ENCODE peak calls at places on chromosome 14, in four cellular contexts. T, U, D and H are unnamed samples.

GRCh38 chr14:95620659-95621059 is 65.6 kb upstream of the TCL1B start:
- DNase-seq in T (no peak), D (peak), U (no peak), H (no peak)

GRCh38 chr14:99561827-99562226 is 42.2 kb downstream of the CCDC85C start:
- DNase-seq in U (no peak), D (no peak), T (no peak), H (no peak)

GRCh38 chr14:58072288-58073071 is 79.5 kb downstream of the ARMH4 start:
- DNase-seq in D (peak), T (no peak), U (no peak), H (peak)

GRCh38 chr14:67569011-67569650 is 30.9 kb downstream of the PIGH start:
- DNase-seq in D (no peak), U (no peak), T (no peak), H (no peak)

GRCh38 chr14:61460853-61461611 is 139.7 kb downstream of the PRKCH start:
- DNase-seq in D (peak), T (no peak), U (no peak), H (peak)

GRCh38 chr14:23217621-23218020 is 20.1 kb upstream of the RNF212B start:
- DNase-seq in T (no peak), U (no peak), D (no peak), H (no peak)

GRCh38 chr14:24298892-24299254 is 707 bp downstream of the DHRS1 start:
- DNase-seq in U (no peak), D (peak), T (no peak), H (peak)

GRCh38 chr14:52402812-52403526 is 88.9 kb downstream of the PTGER2 start:
- DNase-seq in T (no peak), U (no peak), D (peak), H (peak)

GRCh38 chr14:95573313-95573712 is 38.5 kb downstream of the GLRX5 start:
- DNase-seq in T (no peak), U (no peak), D (no peak), H (no peak)

GRCh38 chr14:69138189-69138535 is 14.8 kb downstream of the DCAF5 start:
- DNase-seq in D (peak), U (no peak), T (no peak), H (peak)

GRCh38 chr14:44040561-44040960 is 466.5 kb downstream of the FSCB start:
- DNase-seq in D (no peak), T (no peak), U (no peak), H (no peak)

GRCh38 chr14:53190938-53191337 is 37.8 kb upstream of the DDHD1 start:
- DNase-seq in U (no peak), D (peak), T (no peak), H (peak)

GRCh38 chr14:69055973-69056372 is 76.9 kb upstream of the ACTN1 start:
- DNase-seq in D (no peak), U (no peak), T (no peak), H (no peak)

GRCh38 chr14:74804219-74804825 is 41.2 kb downstream of the YLPM1 start:
- DNase-seq in D (peak), U (no peak), T (no peak), H (peak)

DNA sequence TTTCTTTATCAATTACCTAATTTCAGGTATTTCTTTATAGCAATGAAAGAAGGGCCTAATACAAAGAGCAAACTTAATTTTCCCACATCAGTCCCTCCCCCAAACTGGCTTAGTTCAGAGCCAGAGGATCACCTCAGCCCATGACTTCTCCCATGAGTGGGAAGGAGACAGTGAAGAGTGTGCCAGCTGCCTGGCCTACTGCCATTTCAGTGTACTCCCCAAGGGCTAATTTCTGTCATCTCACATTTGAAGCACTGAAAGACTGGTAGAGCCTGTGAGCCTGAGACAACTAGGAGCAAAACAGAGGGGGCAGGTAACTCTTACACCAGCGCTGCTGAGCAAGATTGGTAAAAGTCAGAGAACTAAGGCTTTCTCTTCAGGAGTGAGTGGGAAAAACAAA is 29.1 kb upstream of the ADAM20 start:
- DNase-seq in U (no peak), T (peak), D (no peak), H (no peak)
- H3K4me3 ChIP-seq in U (no peak), T (no peak), D (no peak), H (no peak)

DNA sequence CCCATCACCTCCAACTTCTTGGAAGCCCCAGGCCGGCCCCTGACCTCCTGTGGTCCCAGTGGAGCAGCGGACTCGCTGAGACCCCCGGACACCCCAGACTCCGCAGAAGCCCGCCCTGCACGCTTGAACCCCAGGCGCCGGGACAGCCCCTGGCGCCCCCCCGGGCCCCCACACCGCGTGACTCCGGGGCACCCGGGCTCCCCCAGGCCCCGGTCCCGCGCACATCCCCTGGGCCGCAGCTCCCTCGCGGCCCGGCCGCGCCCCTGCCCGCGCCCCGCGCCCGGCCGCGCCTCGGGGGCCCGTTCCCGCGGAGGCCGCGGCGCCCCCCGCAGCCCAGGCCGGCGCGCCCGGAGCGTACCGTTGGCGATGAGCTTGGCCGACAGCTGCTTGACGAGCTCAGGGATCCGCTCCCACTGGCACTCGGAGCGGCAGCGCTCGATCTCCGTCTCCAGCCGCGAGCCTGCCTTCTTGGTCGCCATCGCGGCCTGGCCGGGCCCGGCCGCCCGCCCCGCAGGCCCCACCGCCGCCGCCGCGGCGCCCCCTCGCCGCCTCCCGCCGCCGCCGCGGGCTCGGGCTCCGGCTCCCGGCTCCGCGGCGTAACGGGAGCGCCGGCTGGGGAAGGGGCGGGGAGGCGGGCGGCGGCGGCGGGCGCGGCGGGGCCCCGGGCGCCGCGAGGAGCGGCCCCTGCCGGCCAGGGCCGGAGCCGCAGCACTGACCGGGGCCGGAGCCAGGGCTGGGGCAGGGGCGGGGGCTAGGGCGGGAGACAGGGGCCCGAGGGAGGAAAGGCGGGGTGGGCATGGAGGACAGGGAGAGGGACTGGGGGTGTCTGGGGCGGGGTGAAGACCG is at the start of gene TTC7B:
- DNase-seq in T (peak), U (no peak), D (no peak), H (peak)
- TF ChIP-seq CTCF in T (peak), U (no peak), D (no peak), H (peak)

DNA sequence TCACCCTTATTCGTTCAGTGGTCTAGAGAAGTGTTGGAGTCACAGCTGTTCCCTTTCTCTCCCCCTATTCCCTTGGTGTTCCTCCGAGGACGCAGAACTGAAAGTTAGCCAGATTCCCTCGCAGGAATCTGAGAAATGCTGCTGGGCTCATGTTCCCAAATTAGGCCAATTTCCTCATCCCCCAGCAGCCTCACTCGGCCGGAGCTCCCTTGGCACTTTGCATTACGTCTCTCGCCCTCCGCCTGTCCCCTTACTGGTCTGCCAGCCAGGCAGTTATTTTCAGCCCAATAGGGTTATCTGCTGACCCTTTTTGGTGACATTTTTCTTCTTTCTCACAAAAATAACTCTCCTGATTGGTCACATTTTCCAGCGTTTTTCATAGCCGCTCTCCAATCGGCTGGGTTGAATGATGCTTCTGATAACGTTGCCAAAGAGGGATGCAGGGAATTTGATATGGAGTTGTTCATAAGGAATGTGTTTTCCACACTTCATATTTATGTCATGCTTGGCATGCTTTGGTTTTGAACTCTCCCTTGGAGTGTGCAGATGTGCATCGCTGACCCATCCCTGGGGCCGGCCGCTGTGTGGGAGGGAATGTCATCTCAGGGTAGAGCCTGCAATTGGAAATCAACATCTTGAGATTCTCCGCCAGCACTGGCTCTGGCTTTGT is 9.9 kb downstream of the IFT43 start:
- DNase-seq in T (peak), U (peak), D (peak), H (peak)
- H3K4me3 ChIP-seq in T (peak), U (no peak), D (peak), H (no peak)

GRCh38 chr14:30874120-30874998 is at the start of gene COCH:
- DNase-seq in U (no peak), T (peak), D (no peak), H (no peak)
- TF ChIP-seq CTCF in U (no peak), T (peak), D (no peak), H (no peak)

GRCh38 chr14:54567634-54568561 is 970 bp downstream of the SAMD4A start:
- DNase-seq in T (peak), D (peak), U (peak), H (peak)

GRCh38 chr14:54568821-54569591 is 2.1 kb downstream of the SAMD4A start:
- DNase-seq in D (peak), T (peak), U (no peak), H (peak)

GRCh38 chr14:54570047-54570446 is 3.1 kb downstream of the SAMD4A start:
- DNase-seq in U (no peak), D (no peak), T (no peak), H (no peak)

GRCh38 chr14:54572316-54572715 is 5.4 kb downstream of the SAMD4A start:
- DNase-seq in T (no peak), U (no peak), D (peak), H (peak)

DNA sequence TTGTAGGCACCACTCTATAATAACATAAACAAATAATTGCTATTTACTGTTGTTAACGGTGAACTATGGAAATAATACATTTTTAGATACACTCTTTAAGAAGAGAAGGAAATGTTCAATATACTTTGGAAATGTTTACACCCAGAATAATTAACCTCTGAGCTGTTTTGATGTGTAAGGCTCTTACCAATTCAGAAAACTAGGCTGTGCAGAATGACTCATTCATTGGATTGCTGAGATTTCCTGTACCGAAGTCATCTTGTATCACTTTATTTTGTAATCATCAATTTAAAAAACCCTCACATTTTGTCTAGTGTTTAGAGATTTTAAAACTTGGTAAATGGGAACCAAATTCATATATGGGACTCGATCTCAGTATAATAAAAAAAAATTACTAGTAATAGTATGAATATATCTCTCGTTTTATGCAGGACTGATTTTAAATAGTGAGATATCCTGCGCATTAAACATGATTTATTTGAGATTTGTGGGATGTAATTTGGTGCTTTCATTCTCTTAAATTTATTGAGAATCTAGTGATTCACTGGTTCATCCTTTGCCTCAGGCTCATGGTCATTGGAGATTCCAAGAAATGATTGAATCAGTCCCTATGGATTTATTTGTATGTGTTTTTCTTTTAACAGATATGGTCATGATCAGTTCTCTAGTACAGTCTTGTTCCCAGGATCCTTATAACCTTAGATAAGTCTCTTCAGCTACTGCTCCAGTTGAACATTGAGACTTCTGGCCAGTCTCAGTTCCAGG is 3.9 kb downstream of the SAMD4A start:
- DNase-seq in D (peak), T (no peak), U (no peak), H (peak)
- H3K4me3 ChIP-seq in D (peak), T (peak), U (no peak), H (no peak)

DNA sequence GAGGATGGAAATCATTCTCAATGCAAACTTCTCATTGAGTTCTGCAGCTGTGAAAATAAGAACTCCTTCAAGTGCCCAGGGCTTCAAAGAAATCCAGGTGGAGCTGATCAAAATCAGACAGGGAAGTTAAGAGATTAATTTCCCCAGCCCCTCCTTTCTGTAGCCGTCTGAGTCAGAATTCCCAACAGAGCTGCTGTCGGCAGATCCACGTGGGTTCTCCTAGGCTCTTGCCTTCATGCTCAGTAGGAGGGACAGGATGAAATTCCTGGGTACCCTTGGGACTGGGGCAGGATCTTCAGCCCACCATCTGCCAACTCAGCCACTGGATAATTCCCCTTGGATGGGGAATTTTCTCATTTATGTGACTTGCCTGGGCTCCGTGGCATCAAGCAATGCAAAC is 13.3 kb downstream of the TGFB3 start:
- DNase-seq in U (no peak), T (no peak), D (peak), H (peak)
- TF ChIP-seq CTCF in U (no peak), T (no peak), D (no peak), H (no peak)

GRCh38 chr14:21263284-21264024 is 5.8 kb downstream of the HNRNPC start:
- DNase-seq in T (no peak), U (no peak), D (peak), H (no peak)
- H3K4me3 ChIP-seq in T (peak), U (peak), D (peak), H (no peak)

GRCh38 chr14:77154421-77154820 is 12.8 kb upstream of the ZDHHC22 start:
- DNase-seq in T (no peak), U (no peak), D (no peak), H (no peak)

GRCh38 chr14:77153802-77154201 is 12.2 kb upstream of the ZDHHC22 start:
- DNase-seq in D (no peak), U (no peak), T (no peak), H (no peak)

GRCh38 chr14:77151918-77152588 is 10.5 kb upstream of the ZDHHC22 start:
- DNase-seq in U (no peak), T (no peak), D (peak), H (peak)

GRCh38 chr14:77148510-77149231 is 7.1 kb upstream of the ZDHHC22 start:
- DNase-seq in T (no peak), D (peak), U (no peak), H (no peak)

GRCh38 chr14:77151245-77151644 is 9.7 kb upstream of the ZDHHC22 start:
- DNase-seq in D (peak), T (no peak), U (no peak), H (peak)
- TF ChIP-seq CTCF in D (peak), T (peak), U (peak), H (peak)

DNA sequence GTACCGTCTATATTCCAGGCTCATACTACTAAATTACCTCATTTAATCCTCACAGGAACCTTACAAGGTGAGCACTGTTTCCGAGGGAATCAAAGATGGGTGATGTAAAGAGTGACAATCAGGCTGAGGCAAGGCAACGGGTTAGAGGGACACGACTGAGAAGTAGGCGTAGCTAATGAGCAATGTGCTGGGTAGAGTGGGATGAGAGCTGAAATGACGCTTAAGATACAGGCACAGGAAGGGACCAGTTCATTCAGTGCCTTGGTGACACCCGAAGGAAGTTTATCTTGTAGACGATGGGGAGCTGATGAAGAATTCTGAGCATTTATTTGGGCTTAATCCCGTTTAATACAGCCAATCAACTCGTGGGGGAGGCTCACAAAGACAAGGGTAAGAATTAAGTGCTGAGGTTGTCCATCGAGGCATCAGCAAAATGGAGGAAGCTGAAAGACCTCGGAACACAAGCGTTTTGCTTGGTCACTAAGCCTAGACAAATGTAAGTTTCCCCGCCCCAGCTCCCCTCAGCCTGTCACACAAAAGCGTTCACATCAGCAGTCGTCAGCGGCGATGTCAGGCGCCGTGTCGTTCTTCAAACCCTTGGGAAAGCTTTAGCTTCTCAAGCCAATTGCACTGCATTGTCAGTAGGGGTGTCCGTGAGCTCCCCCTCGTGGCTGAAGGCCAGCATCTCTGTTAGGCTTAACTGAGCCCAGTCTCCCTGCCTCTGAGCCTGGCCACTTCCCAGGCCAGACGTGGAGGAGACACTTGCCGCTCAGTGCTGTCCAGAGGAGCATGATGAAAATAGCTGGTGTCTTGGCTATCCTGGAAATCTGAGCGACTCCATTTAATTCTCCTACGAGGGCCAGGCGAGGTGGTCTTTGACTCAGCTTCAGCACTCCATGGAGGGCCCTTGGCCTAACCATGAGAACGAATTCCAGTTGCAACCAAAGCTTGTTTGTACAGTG is 288.5 kb upstream of the G2E3 start:
- DNase-seq in T (peak), U (peak), D (peak), H (peak)
- H3K4me3 ChIP-seq in T (peak), U (no peak), D (no peak), H (peak)

GRCh38 chr14:76514599-76514998 is 138.7 kb downstream of the ESRRB start:
- DNase-seq in U (no peak), D (peak), T (no peak), H (peak)
- TF ChIP-seq CTCF in U (peak), D (no peak), T (no peak), H (no peak)